ENCODE peak calls at places on chromosomes 16 and 17, in six cellular contexts. N is bronchial epithelial cell; F is lower leg skin; U is glutamatergic neuron; M is CD8-positive, alpha-beta T cell; D is stomach. W is an unnamed sample.

GRCh38 chr17:81398170-81398854 is 3.1 kb downstream of the BAHCC1 start:
- DNase-seq in N (no peak), F (no peak), U (peak; percentile 72), M (no peak), D (no peak), W (no peak)

GRCh38 chr17:18141210-18141803 is 32.8 kb downstream of the MYO15A start:
- DNase-seq in N (peak; percentile 52), F (no peak), U (no peak), M (no peak), D (no peak), W (peak; percentile 22)

GRCh38 chr16:2156025-2156848 is 655 bp downstream of the TRAF7 start:
- DNase-seq in N (peak; percentile 67), F (no peak), U (no peak), M (no peak), D (no peak), W (no peak)

GRCh38 chr17:5533486-5534315 is 47.3 kb downstream of the MIS12 start:
- DNase-seq in N (no peak), F (no peak), U (no peak), M (no peak), D (no peak), W (no peak)

GRCh38 chr16:53093162-53093744 is 38.5 kb downstream of the CHD9 start:
- DNase-seq in N (no peak), F (no peak), U (no peak), M (no peak), D (no peak), W (no peak)

GRCh38 chr17:5437721-5438317 is 1.1 kb downstream of the C1QBP start:
- DNase-seq in N (peak; percentile 38), F (no peak), U (no peak), M (no peak), D (no peak), W (no peak)

GRCh38 chr17:47717845-47718621 is 15.0 kb upstream of the TBX21 start:
- DNase-seq in N (no peak), F (no peak), U (no peak), M (no peak), D (no peak), W (no peak)

GRCh38 chr16:85416267-85417109 is 196.6 kb upstream of the GSE1 start:
- DNase-seq in N (peak; percentile 42), F (peak; percentile 92), U (peak; percentile 58), M (peak; percentile 53), D (peak; percentile 88), W (no peak)

GRCh38 chr16:20740007-20740883 is 1.4 kb downstream of the THUMPD1 start:
- DNase-seq in N (peak; percentile 39), F (no peak), U (no peak), M (no peak), D (no peak), W (no peak)
- TF ChIP-seq CTCF in N (peak; percentile 44), F (no peak), U (peak; percentile 28), M (peak; percentile 53), D (peak; percentile 13), W (peak; percentile 28)

GRCh38 chr16:81261049-81261648 is 22.7 kb downstream of the BCO1 start:
- DNase-seq in N (peak; percentile 30), F (no peak), U (no peak), M (no peak), D (peak; percentile 31), W (no peak)
- TF ChIP-seq CTCF in N (peak; percentile 84), F (no peak), U (peak; percentile 46), M (peak; percentile 58), D (peak; percentile 64), W (peak; percentile 63)

GRCh38 chr17:80264793-80265075 is 4.1 kb downstream of the RNF213 start:
- DNase-seq in N (no peak), F (no peak), U (no peak), M (no peak), D (no peak), W (no peak)

GRCh38 chr17:80264048-80264792 is 3.6 kb downstream of the RNF213 start:
- DNase-seq in N (no peak), F (no peak), U (no peak), M (no peak), D (peak; percentile 37), W (no peak)

GRCh38 chr17:80262291-80262690 is 1.6 kb downstream of the RNF213 start:
- DNase-seq in N (no peak), F (no peak), U (no peak), M (no peak), D (no peak), W (no peak)

GRCh38 chr17:80262775-80263244 is 2.2 kb downstream of the RNF213 start:
- DNase-seq in N (no peak), F (no peak), U (no peak), M (no peak), D (no peak), W (no peak)

DNA sequence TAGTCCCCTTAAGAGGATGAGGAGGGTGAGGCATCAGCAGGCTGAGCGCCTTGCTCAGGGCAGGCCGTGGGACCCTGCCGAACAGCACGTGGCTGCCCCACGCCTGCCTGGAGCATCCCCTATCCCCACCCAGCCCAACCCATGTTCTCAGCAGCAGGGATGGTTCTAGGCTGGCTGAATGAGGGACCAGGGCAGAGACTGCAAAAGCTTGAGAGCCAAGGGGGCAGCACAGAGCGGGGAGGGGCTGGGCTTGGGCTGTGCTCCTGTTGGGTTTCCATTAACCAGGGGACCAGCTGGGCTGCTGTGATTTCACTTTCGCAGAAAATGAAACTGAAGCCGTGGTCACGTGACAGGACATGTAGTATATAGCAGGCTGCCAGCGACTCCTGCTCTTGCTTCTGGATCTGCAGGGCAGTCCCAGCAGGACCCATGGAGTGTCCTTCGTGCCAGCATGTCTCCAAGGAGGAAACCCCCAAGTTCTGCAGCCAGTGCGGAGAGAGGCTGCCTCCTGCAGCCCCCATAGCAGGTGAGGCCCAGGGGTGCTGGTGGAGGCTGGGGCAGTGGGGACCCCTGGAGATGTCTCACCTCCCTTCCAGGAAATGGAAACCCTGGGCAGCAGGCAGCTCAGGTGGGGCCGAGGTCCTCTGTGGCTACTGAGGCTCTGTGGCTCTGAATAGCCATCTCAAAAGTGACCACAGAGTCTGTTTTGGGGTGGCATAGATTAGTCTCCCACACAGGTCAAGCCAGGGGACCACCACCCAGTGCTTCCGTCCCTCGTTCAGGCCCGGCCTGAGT is 2.8 kb downstream of the RNF213 start:
- DNase-seq in N (peak; percentile 46), F (peak; percentile 96), U (peak; percentile 62), M (peak; percentile 55), D (peak; percentile 93), W (peak; percentile 83)
- TF ChIP-seq CTCF in N (no peak), F (no peak), U (no peak), M (no peak), D (no peak), W (no peak)

GRCh38 chr16:12903325-12904040 is 2.1 kb downstream of the SHISA9 start:
- DNase-seq in N (no peak), F (no peak), U (peak; percentile 65), M (no peak), D (no peak), W (no peak)

GRCh38 chr16:12906765-12907516 is 5.5 kb downstream of the SHISA9 start:
- DNase-seq in N (no peak), F (no peak), U (no peak), M (no peak), D (no peak), W (no peak)

GRCh38 chr16:12906271-12906670 is 4.9 kb downstream of the SHISA9 start:
- DNase-seq in N (no peak), F (no peak), U (no peak), M (no peak), D (no peak), W (no peak)

GRCh38 chr16:12904041-12904671 is 2.8 kb downstream of the SHISA9 start:
- DNase-seq in N (no peak), F (no peak), U (peak; percentile 60), M (no peak), D (no peak), W (no peak)

DNA sequence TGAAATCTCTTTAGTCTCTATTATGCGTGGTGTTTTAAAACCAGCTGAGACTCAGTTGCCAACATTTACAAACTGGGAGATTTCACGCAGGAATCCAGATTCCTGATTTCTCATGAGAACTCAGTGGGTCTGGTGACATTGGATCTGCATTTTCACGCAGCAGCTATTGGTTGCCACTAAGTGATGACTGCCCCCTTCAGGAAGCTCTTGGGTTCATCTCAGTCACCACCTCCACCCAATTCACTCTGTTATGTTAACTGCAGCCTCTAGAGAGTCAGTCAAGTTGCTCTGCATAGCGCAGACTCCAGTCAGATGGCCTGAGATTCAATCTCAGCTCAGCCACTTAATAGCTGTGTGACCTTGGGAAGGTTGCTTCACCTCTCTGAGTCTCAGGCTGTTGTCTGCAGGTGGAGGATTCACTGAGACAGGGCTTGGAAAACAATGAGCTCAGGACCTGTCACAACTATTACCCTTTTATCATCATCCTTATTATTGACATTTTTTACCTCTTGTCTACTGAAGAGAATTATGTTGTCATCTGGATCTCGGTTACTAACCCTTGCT is 6.4 kb downstream of the SHISA9 start:
- DNase-seq in N (no peak), F (no peak), U (no peak), M (no peak), D (no peak), W (no peak)
- TF ChIP-seq CTCF in N (no peak), F (no peak), U (peak; percentile 29), M (no peak), D (no peak), W (peak; percentile 2)

DNA sequence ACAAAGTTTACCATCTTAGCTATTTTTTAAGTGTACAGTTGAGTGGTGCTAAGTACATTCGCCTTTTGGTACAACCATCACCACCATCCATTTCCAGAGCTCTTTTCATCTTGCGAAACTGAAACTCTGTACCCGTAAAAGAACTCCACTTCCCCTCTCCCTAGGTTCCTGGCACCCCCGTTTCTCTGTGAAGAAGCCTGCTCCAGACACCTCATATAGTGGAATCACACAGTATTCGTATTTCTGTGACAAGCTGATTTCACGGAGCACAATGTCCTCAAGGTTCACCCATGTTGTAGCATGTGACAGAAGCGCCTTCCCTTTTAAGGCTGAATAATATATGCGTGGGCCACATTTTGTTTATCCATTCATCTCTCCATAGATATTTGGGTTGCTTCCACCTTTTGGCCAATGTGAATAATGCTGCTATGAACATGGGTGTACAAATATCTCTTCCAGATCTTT is 54.2 kb upstream of the MAP3K14 start:
- DNase-seq in N (peak; percentile 61), F (peak; percentile 50), U (no peak), M (no peak), D (no peak), W (no peak)
- TF ChIP-seq CTCF in N (no peak), F (no peak), U (no peak), M (no peak), D (no peak), W (no peak)